ENCODE peak calls at places on chromosomes 6 and 20, in four cellular contexts. Q is A549, T is heart left ventricle, U is Peyer's patch. V is an unnamed sample.
A peak's percentile ranks its signal among the peaks of the same experiment; 100 is the strongest.

GRCh38 chr6:143015300-143015706 is 45.4 kb upstream of the AIG1 start:
- DNase-seq in Q (no peak), T (no peak), U (no peak), V (no peak)

GRCh38 chr6:157996201-157996712 is 14.6 kb downstream of the SYNJ2 start:
- DNase-seq in T (no peak), Q (no peak), U (no peak), V (no peak)

GRCh38 chr20:22507240-22507961 is 77.0 kb downstream of the FOXA2 start:
- DNase-seq in U (no peak), T (no peak), Q (no peak), V (no peak)

GRCh38 chr20:58981564-58982364 is 708 bp downstream of the NELFCD start:
- DNase-seq in U (peak; percentile 17), Q (peak; percentile 31), T (no peak), V (no peak)

GRCh38 chr20:47231382-47232042 is 125.0 kb downstream of the ZMYND8 start:
- DNase-seq in U (no peak), T (no peak), Q (no peak), V (no peak)

GRCh38 chr20:32231847-32232246 is 24.2 kb downstream of the POFUT1 start:
- DNase-seq in Q (no peak), T (no peak), U (no peak), V (no peak)

GRCh38 chr6:149855741-149856140 is 8.4 kb downstream of the LRP11 start:
- DNase-seq in T (no peak), Q (no peak), U (no peak), V (no peak)

GRCh38 chr6:42571611-42572342 is 7.9 kb downstream of the UBR2 start:
- DNase-seq in T (no peak), U (no peak), Q (no peak), V (no peak)

GRCh38 chr6:116726947-116727346 is 38.6 kb downstream of the FAM162B start:
- DNase-seq in U (no peak), T (no peak), Q (no peak), V (no peak)

GRCh38 chr6:1561355-1561754 is 48.4 kb upstream of the FOXC1 start:
- DNase-seq in T (no peak), Q (no peak), U (no peak), V (no peak)

GRCh38 chr20:57867807-57868206 is 158.0 kb upstream of the PMEPA1 start:
- DNase-seq in Q (no peak), U (no peak), T (no peak), V (no peak)

GRCh38 chr6:169070506-169071176 is 183.0 kb downstream of the THBS2 start:
- DNase-seq in T (peak; percentile 84), U (peak; percentile 31), Q (peak; percentile 88), V (peak; percentile 22)

GRCh38 chr6:126812651-126813050 is 305.8 kb upstream of the RSPO3 start:
- DNase-seq in T (no peak), Q (no peak), U (no peak), V (no peak)

GRCh38 chr6:43097502-43097901 is 21.4 kb downstream of the PTK7 start:
- DNase-seq in T (no peak), U (no peak), Q (no peak), V (no peak)

GRCh38 chr6:38955876-38956275 is 92.7 kb upstream of the GLP1R start:
- DNase-seq in Q (no peak), T (peak; percentile 35), U (no peak), V (peak; percentile 6)

GRCh38 chr6:34837500-34837899 is 45.6 kb downstream of the BLTP3A start:
- DNase-seq in U (no peak), Q (no peak), T (no peak), V (no peak)

GRCh38 chr6:52227495-52227894 is 16.8 kb downstream of the IL17F start:
- DNase-seq in U (no peak), Q (no peak), T (no peak), V (no peak)

GRCh38 chr6:41280658-41281057 is 5.8 kb downstream of the TREM1 start:
- DNase-seq in Q (no peak), T (no peak), U (no peak), V (peak; percentile 42)

GRCh38 chr6:24744911-24745310 is 26.0 kb upstream of the C6orf62 start:
- DNase-seq in U (no peak), Q (no peak), T (no peak), V (no peak)

GRCh38 chr6:56380476-56380875 is 133.1 kb upstream of the COL21A1 start:
- DNase-seq in T (no peak), U (no peak), Q (no peak), V (no peak)

GRCh38 chr6:14922306-14922705 is 323.6 kb upstream of the JARID2 start:
- DNase-seq in U (no peak), T (no peak), Q (no peak), V (no peak)

GRCh38 chr20:34111057-34111711 is 859 bp downstream of the EIF2S2 start:
- DNase-seq in Q (peak; percentile 30), T (no peak), U (no peak), V (peak; percentile 23)

GRCh38 chr6:2999621-3000455 is at the start of gene NQO2:
- DNase-seq in T (peak; percentile 95), U (peak; percentile 95), Q (peak; percentile 84), V (peak; percentile 95)

GRCh38 chr6:170178561-170179477 is 112.1 kb downstream of the DLL1 start:
- DNase-seq in Q (no peak), T (no peak), U (no peak), V (peak; percentile 96)

GRCh38 chr20:59994697-59995122 is 36.5 kb downstream of the CDH26 start:
- DNase-seq in Q (peak; percentile 37), T (peak; percentile 66), U (no peak), V (no peak)

GRCh38 chr6:39834866-39835265 is 42.7 kb downstream of the DAAM2 start:
- DNase-seq in U (no peak), T (no peak), Q (no peak), V (no peak)

GRCh38 chr6:39947611-39948068 is 13.4 kb upstream of the MOCS1 start:
- DNase-seq in Q (no peak), T (no peak), U (no peak), V (no peak)

GRCh38 chr20:31829731-31830130 is 10.6 kb downstream of the MYLK2 start:
- DNase-seq in T (no peak), Q (no peak), U (peak; percentile 36), V (no peak)

GRCh38 chr6:112416885-112417284 is 69.8 kb downstream of the RFPL4B start:
- DNase-seq in U (no peak), T (no peak), Q (no peak), V (no peak)

GRCh38 chr6:167750956-167751358 is 75.8 kb upstream of the AFDN start:
- DNase-seq in U (no peak), T (peak; percentile 45), Q (no peak), V (peak; percentile 94)

GRCh38 chr6:169971951-169972651 is 220.7 kb downstream of the ERMARD start:
- DNase-seq in U (no peak), Q (no peak), T (peak; percentile 18), V (no peak)

GRCh38 chr6:147001621-147002020 is 202.6 kb upstream of the STXBP5 start:
- DNase-seq in Q (no peak), U (no peak), T (no peak), V (no peak)

GRCh38 chr20:41032243-41032642 is 3.6 kb downstream of the TOP1 start:
- DNase-seq in Q (no peak), U (no peak), T (no peak), V (no peak)

GRCh38 chr6:137740347-137740746 is 126.7 kb upstream of the TNFAIP3 start:
- DNase-seq in U (no peak), T (no peak), Q (no peak), V (no peak)

GRCh38 chr6:156587751-156588301 is 189.4 kb upstream of the ARID1B start:
- DNase-seq in U (no peak), Q (no peak), T (no peak), V (no peak)

GRCh38 chr6:144248003-144248402 is 37.1 kb upstream of the UTRN start:
- DNase-seq in Q (no peak), U (no peak), T (no peak), V (no peak)

GRCh38 chr6:43172127-43173007 is 1.3 kb downstream of the SRF start:
- DNase-seq in Q (peak; percentile 24), U (peak; percentile 55), T (peak; percentile 71), V (peak; percentile 52)

GRCh38 chr6:123587838-123588545 is 48.8 kb downstream of the TRDN start:
- DNase-seq in T (no peak), Q (no peak), U (no peak), V (no peak)
- H3K27ac ChIP-seq in T (no peak overlapping the region), Q (no peak overlapping the region), U (no peak overlapping the region), V (no peak overlapping the region)

GRCh38 chr20:889110-889509 is 27.0 kb downstream of the ANGPT4 start:
- DNase-seq in Q (no peak), T (no peak), U (no peak), V (no peak)
- H3K4me1 ChIP-seq in Q (no peaks in the 10 kb centered on the region), T (peaks cover 22% of the 10 kb centered on the region), U (peaks cover 4% of the 10 kb centered on the region), V (peaks cover 13% of the 10 kb centered on the region)

GRCh38 chr6:108074359-108075144 is at the start of gene OSTM1:
- DNase-seq in T (peak; percentile 91), Q (peak; percentile 82), U (peak; percentile 89), V (peak; percentile 93)
- TF ChIP-seq POLR2A in T (no peak), Q (peak; percentile 75), U (peak; percentile 88), V (peak; percentile 83)

DNA sequence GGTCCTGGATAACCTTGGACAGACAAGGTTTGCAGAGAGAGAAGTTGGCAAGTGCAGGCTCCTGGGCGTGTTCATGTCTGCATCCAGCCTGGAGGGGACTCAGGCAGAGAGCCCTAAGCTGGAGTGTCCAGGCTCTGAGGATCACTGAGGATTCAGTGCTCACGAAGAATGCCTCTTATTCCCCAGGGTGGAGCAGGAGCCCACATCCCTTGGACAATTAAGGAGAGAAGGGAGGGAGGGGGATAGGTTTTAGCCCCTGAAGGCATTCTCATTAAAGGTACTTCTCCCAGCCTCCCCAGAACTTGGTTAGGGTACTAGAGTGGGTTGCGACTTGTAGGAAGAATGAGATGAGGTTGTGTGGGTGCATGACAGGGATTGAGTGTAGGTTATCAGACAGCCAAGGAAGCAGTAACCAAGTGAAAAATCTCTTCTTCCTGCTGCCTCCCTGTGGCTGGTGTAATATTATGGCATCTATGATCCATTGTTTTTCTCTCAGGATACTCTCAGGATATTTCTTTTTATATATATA is 680 bp downstream of the HLA-DPB1 start:
- DNase-seq in U (no peak), Q (no peak), T (no peak), V (no peak)
- H3K27ac ChIP-seq in U (peak overlapping the region; percentile 90), Q (no peak overlapping the region), T (peak overlapping the region; percentile 81), V (peak overlapping the region; percentile 68)

V was measured in body of pancreas.